ENCODE peak calls at places on chromosomes 12 and 14, in eight cellular contexts. W is D341Med, P is putamen, C is H4, S is psoas muscle, Z is NCI-H774, U is esophagus muscularis mucosa, E is choroid plexus epithelial cell. L is an unnamed sample.

GRCh38 chr14:21098134-21098891 is at the start of gene ZNF219:
- DNase-seq in S (peak; percentile 68), C (peak; percentile 48), W (peak; percentile 80), E (no peak), P (no peak), U (no peak), Z (peak; percentile 57), L (peak; percentile 33)

GRCh38 chr14:103537175-103537990 is 8.4 kb downstream of the TRMT61A start:
- DNase-seq in W (no peak), P (no peak), E (no peak), Z (no peak), U (no peak), C (no peak), S (peak; percentile 17), L (no peak)

GRCh38 chr14:104109121-104109541 is 23.6 kb downstream of the ASPG start:
- DNase-seq in C (no peak), P (no peak), S (peak; percentile 6), W (no peak), U (no peak), E (no peak), Z (no peak), L (no peak)

GRCh38 chr12:109140560-109140959 is 24.2 kb downstream of the ACACB start:
- DNase-seq in P (no peak), W (no peak), U (no peak), E (no peak), Z (no peak), S (no peak), C (no peak), L (no peak)

GRCh38 chr14:64727551-64728071 is 23.4 kb downstream of the PLEKHG3 start:
- DNase-seq in W (no peak), E (no peak), U (no peak), C (no peak), P (no peak), Z (no peak), S (no peak), L (no peak)

GRCh38 chr12:30679250-30679649 is 16.4 kb downstream of the IPO8 start:
- DNase-seq in P (no peak), U (no peak), W (no peak), C (no peak), S (no peak), E (no peak), Z (no peak), L (no peak)

GRCh38 chr12:53500119-53500775 is 836 bp upstream of the TARBP2 start:
- DNase-seq in W (no peak), P (no peak), U (no peak), S (peak; percentile 74), Z (no peak), C (peak; percentile 60), E (peak; percentile 93), L (no peak)

GRCh38 chr14:73786942-73787759 is 64.5 kb upstream of the PTGR2 start:
- DNase-seq in S (peak; percentile 72), C (no peak), E (peak; percentile 37), W (peak; percentile 88), P (peak; percentile 76), U (no peak), Z (no peak), L (no peak)

GRCh38 chr14:71119832-71120231 is 212.6 kb downstream of the PCNX1 start:
- DNase-seq in C (no peak), S (no peak), E (no peak), U (no peak), Z (no peak), W (no peak), P (no peak), L (no peak)